ENCODE peak calls at places on chromosomes 3 and 15, in four cellular contexts. One of them, this sample, is unnamed.
A peak's percentile ranks its signal among the peaks of the same experiment; 100 is the strongest.

GRCh38 chr3:170033489-170033888 is 4.3 kb upstream of the GPR160 start:
- DNase-seq in fibroblast of lung: no peak
- DNase-seq in kidney epithelial cell: no peak
- DNase-seq in osteoblast: no peak
- DNase-seq in this sample: no peak

GRCh38 chr15:78049691-78050440 is 27.6 kb downstream of the TBC1D2B start:
- DNase-seq in fibroblast of lung: peak; percentile 28
- DNase-seq in kidney epithelial cell: no peak
- DNase-seq in osteoblast: peak; percentile 66
- DNase-seq in this sample: peak; percentile 96

GRCh38 chr15:90836296-90836871 is 32.0 kb upstream of the FURIN start:
- DNase-seq in fibroblast of lung: peak; percentile 81
- DNase-seq in kidney epithelial cell: peak; percentile 49
- DNase-seq in osteoblast: peak; percentile 89
- DNase-seq in this sample: peak; percentile 28

GRCh38 chr3:125194061-125194848 is 18.3 kb downstream of the SLC12A8 start:
- DNase-seq in fibroblast of lung: peak; percentile 6
- DNase-seq in kidney epithelial cell: no peak
- DNase-seq in osteoblast: no peak
- DNase-seq in this sample: no peak

GRCh38 chr3:58322793-58323192 is 9.9 kb upstream of the PXK start:
- DNase-seq in fibroblast of lung: no peak
- DNase-seq in kidney epithelial cell: no peak
- DNase-seq in osteoblast: no peak
- DNase-seq in this sample: no peak

GRCh38 chr15:44706946-44707636 is 4.0 kb downstream of the PATL2 start:
- DNase-seq in fibroblast of lung: no peak
- DNase-seq in kidney epithelial cell: no peak
- DNase-seq in osteoblast: no peak
- DNase-seq in this sample: no peak

GRCh38 chr3:140316895-140317400 is 360.9 kb upstream of the TRIM42 start:
- DNase-seq in fibroblast of lung: no peak
- DNase-seq in kidney epithelial cell: peak; percentile 1
- DNase-seq in osteoblast: no peak
- DNase-seq in this sample: no peak

GRCh38 chr3:158085358-158085757 is 20.9 kb downstream of the SHOX2 start:
- DNase-seq in fibroblast of lung: no peak
- DNase-seq in kidney epithelial cell: no peak
- DNase-seq in osteoblast: no peak
- DNase-seq in this sample: no peak

GRCh38 chr3:78204977-78205376 is 1165.1 kb downstream of the ROBO2 start:
- DNase-seq in fibroblast of lung: peak; percentile 60
- DNase-seq in kidney epithelial cell: peak; percentile 14
- DNase-seq in osteoblast: no peak
- DNase-seq in this sample: peak; percentile 42

GRCh38 chr3:40152482-40153133 is 156.9 kb upstream of the EIF1B start:
- DNase-seq in fibroblast of lung: no peak
- DNase-seq in kidney epithelial cell: no peak
- DNase-seq in osteoblast: no peak
- DNase-seq in this sample: no peak

GRCh38 chr3:194976049-194976451 is 290.4 kb downstream of the FAM43A start:
- DNase-seq in fibroblast of lung: no peak
- DNase-seq in kidney epithelial cell: no peak
- DNase-seq in osteoblast: no peak
- DNase-seq in this sample: no peak

GRCh38 chr3:15298504-15298903 is 33.9 kb downstream of the SH3BP5 start:
- DNase-seq in fibroblast of lung: no peak
- DNase-seq in kidney epithelial cell: no peak
- DNase-seq in osteoblast: no peak
- DNase-seq in this sample: no peak

GRCh38 chr3:189148090-189148507 is 23.7 kb upstream of the TPRG1 start:
- DNase-seq in fibroblast of lung: peak; percentile 82
- DNase-seq in kidney epithelial cell: no peak
- DNase-seq in osteoblast: peak; percentile 81
- DNase-seq in this sample: peak; percentile 37

GRCh38 chr3:187902938-187903337 is 157.7 kb upstream of the BCL6 start:
- DNase-seq in fibroblast of lung: no peak
- DNase-seq in kidney epithelial cell: no peak
- DNase-seq in osteoblast: no peak
- DNase-seq in this sample: no peak

GRCh38 chr3:113310960-113311359 is 99.6 kb downstream of the BOC start:
- DNase-seq in fibroblast of lung: no peak
- DNase-seq in kidney epithelial cell: no peak
- DNase-seq in osteoblast: no peak
- DNase-seq in this sample: no peak

GRCh38 chr3:125461896-125462295 is 58.1 kb downstream of the SNX4 start:
- DNase-seq in fibroblast of lung: no peak
- DNase-seq in kidney epithelial cell: no peak
- DNase-seq in osteoblast: no peak
- DNase-seq in this sample: no peak

GRCh38 chr15:98648654-98649537 is 557 bp downstream of the IGF1R start:
- DNase-seq in fibroblast of lung: peak; percentile 65
- DNase-seq in kidney epithelial cell: no peak
- DNase-seq in osteoblast: peak; percentile 93
- DNase-seq in this sample: no peak

GRCh38 chr3:50263443-50264388 is 5.2 kb upstream of the SEMA3B start:
- DNase-seq in fibroblast of lung: peak; percentile 40
- DNase-seq in kidney epithelial cell: no peak
- DNase-seq in osteoblast: peak; percentile 95
- DNase-seq in this sample: no peak

GRCh38 chr3:107987036-107987557 is 103.7 kb downstream of the CD47 start:
- DNase-seq in fibroblast of lung: peak; percentile 98
- DNase-seq in kidney epithelial cell: no peak
- DNase-seq in osteoblast: peak; percentile 80
- DNase-seq in this sample: peak; percentile 92

GRCh38 chr3:187994221-187995085 is 159.5 kb upstream of the LPP start:
- DNase-seq in fibroblast of lung: peak; percentile 13
- DNase-seq in kidney epithelial cell: no peak
- DNase-seq in osteoblast: no peak
- DNase-seq in this sample: peak; percentile 31

GRCh38 chr3:43862992-43863805 is 172.5 kb downstream of the ABHD5 start:
- DNase-seq in fibroblast of lung: no peak
- DNase-seq in kidney epithelial cell: no peak
- DNase-seq in osteoblast: no peak
- DNase-seq in this sample: no peak

GRCh38 chr3:64088408-64089136 is 65.3 kb upstream of the PSMD6 start:
- DNase-seq in fibroblast of lung: no peak
- DNase-seq in kidney epithelial cell: no peak
- DNase-seq in osteoblast: no peak
- DNase-seq in this sample: no peak

GRCh38 chr3:140529096-140529495 is 148.8 kb upstream of the TRIM42 start:
- DNase-seq in fibroblast of lung: peak; percentile 2
- DNase-seq in kidney epithelial cell: peak; percentile 100
- DNase-seq in osteoblast: peak; percentile 73
- DNase-seq in this sample: peak; percentile 11

GRCh38 chr3:188270423-188270972 is 116.5 kb downstream of the LPP start:
- DNase-seq in fibroblast of lung: peak; percentile 95
- DNase-seq in kidney epithelial cell: peak; percentile 79
- DNase-seq in osteoblast: peak; percentile 66
- DNase-seq in this sample: no peak

GRCh38 chr3:107410606-107411005 is 33.4 kb downstream of the CCDC54 start:
- DNase-seq in fibroblast of lung: no peak
- DNase-seq in kidney epithelial cell: no peak
- DNase-seq in osteoblast: no peak
- DNase-seq in this sample: no peak

GRCh38 chr3:16419640-16420039 is 93.9 kb downstream of the RFTN1 start:
- DNase-seq in fibroblast of lung: no peak
- DNase-seq in kidney epithelial cell: no peak
- DNase-seq in osteoblast: no peak
- DNase-seq in this sample: no peak

GRCh38 chr3:44160818-44161217 is 80.9 kb upstream of the TOPAZ1 start:
- DNase-seq in fibroblast of lung: no peak
- DNase-seq in kidney epithelial cell: no peak
- DNase-seq in osteoblast: no peak
- DNase-seq in this sample: no peak

GRCh38 chr15:70152070-70152480 is 54.4 kb upstream of the TLE3 start:
- DNase-seq in fibroblast of lung: no peak
- DNase-seq in kidney epithelial cell: no peak
- DNase-seq in osteoblast: peak; percentile 66
- DNase-seq in this sample: no peak

GRCh38 chr3:47855461-47856383 is 52.8 kb downstream of the DHX30 start:
- DNase-seq in fibroblast of lung: no peak
- DNase-seq in kidney epithelial cell: no peak
- DNase-seq in osteoblast: peak; percentile 59
- DNase-seq in this sample: no peak

GRCh38 chr15:70111203-70112017 is 13.7 kb upstream of the TLE3 start:
- DNase-seq in fibroblast of lung: peak; percentile 94
- DNase-seq in kidney epithelial cell: no peak
- DNase-seq in osteoblast: peak; percentile 94
- DNase-seq in this sample: peak; percentile 39

GRCh38 chr15:58448331-58448730 is 16.5 kb downstream of the LIPC start:
- DNase-seq in fibroblast of lung: no peak
- DNase-seq in kidney epithelial cell: no peak
- DNase-seq in osteoblast: no peak
- DNase-seq in this sample: no peak

GRCh38 chr3:172290457-172290856 is 157.8 kb downstream of the GHSR start:
- DNase-seq in fibroblast of lung: no peak
- DNase-seq in kidney epithelial cell: no peak
- DNase-seq in osteoblast: no peak
- DNase-seq in this sample: no peak
- H3K4me3 ChIP-seq in fibroblast of lung: no peak overlapping the region
- H3K4me3 ChIP-seq in kidney epithelial cell: no peak overlapping the region
- H3K4me3 ChIP-seq in osteoblast: no peak overlapping the region
- H3K4me3 ChIP-seq in this sample: no peak overlapping the region

DNA sequence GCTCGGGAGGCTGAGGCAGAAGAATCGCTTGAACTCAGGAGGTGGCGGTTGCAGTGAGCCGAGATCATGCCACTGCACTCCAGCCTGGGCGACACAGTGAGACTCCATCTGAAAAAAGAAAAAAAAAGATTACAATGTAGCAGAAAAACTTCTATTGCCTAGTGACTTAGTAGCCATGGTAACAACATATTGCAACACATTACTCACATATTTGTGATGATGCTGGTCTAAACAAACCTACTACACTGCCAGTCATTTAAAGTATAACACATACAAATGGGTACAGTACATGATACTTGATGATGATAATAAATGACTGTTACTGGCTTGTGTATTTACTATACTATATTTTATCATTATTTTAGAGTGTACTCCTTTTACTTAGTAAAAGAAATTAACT is 125.6 kb downstream of the PLOD2 start:
- DNase-seq in fibroblast of lung: peak; percentile 46
- DNase-seq in kidney epithelial cell: no peak
- DNase-seq in osteoblast: no peak
- DNase-seq in this sample: peak; percentile 28
- H3K4me3 ChIP-seq in fibroblast of lung: no peak overlapping the region
- H3K4me3 ChIP-seq in kidney epithelial cell: no peak overlapping the region
- H3K4me3 ChIP-seq in osteoblast: no peak overlapping the region
- H3K4me3 ChIP-seq in this sample: no peak overlapping the region

GRCh38 chr15:83444936-83445335 is 2.2 kb upstream of the SH3GL3 start:
- DNase-seq in fibroblast of lung: no peak
- DNase-seq in kidney epithelial cell: no peak
- DNase-seq in osteoblast: no peak
- DNase-seq in this sample: no peak

GRCh38 chr15:83446904-83447708 is at the start of gene SH3GL3:
- DNase-seq in fibroblast of lung: peak; percentile 65
- DNase-seq in kidney epithelial cell: peak; percentile 47
- DNase-seq in osteoblast: peak; percentile 91
- DNase-seq in this sample: no peak

GRCh38 chr15:83445653-83446052 is 1.5 kb upstream of the SH3GL3 start:
- DNase-seq in fibroblast of lung: no peak
- DNase-seq in kidney epithelial cell: no peak
- DNase-seq in osteoblast: no peak
- DNase-seq in this sample: no peak

GRCh38 chr15:83449250-83449671 is 2.1 kb downstream of the SH3GL3 start:
- DNase-seq in fibroblast of lung: no peak
- DNase-seq in kidney epithelial cell: no peak
- DNase-seq in osteoblast: no peak
- DNase-seq in this sample: no peak

DNA sequence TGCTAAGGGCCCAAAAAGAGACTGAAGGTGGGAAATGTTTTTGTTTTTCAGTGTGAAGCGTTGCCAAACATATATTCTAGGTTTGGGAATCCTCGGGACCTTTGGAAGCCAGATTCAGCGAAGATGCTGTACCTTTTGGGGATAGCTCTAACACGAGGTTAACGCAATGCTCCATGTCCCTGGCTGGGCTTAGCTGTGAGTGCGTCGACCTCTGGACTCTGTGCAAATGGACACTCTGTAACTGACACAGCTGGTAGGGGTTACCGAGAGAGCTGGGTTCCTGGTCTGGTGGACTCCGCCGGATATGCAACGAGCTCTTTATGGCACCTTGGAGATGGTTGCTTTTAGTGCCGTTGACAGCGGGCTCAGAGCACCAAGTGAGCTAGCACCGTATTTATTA is 724 bp upstream of the SH3GL3 start:
- DNase-seq in fibroblast of lung: no peak
- DNase-seq in kidney epithelial cell: no peak
- DNase-seq in osteoblast: no peak
- DNase-seq in this sample: no peak
- H3K4me3 ChIP-seq in fibroblast of lung: no peak overlapping the region
- H3K4me3 ChIP-seq in kidney epithelial cell: no peak overlapping the region
- H3K4me3 ChIP-seq in osteoblast: no peak overlapping the region
- H3K4me3 ChIP-seq in this sample: no peak overlapping the region

GRCh38 chr3:81152156-81152555 is 609.3 kb downstream of the GBE1 start:
- DNase-seq in fibroblast of lung: no peak
- DNase-seq in kidney epithelial cell: no peak
- DNase-seq in osteoblast: peak; percentile 30
- DNase-seq in this sample: no peak

DNA sequence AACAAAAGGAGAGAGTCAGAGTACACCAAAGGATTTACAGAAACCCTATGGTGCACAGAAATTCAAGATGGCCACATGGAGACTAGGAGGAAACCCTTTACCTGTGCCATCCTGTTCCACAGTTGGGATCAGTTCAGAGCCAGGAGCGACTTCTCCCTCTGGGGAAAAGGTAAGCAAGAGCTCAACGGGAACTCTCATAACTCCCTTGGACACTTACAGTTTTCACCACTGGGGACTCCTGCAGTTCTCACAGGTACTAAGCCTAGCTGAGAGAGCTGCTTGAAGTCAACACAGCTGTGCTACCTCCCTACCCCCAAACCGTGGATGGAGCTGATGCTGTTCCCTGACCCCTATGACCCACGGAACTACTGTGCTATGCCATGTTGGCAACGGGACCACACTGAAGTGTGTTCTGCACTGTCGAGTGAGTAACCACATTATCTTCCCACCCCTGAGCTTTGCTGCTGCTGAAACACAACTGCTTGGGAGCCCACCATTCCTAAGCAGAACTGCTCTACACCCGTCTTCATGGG is 606.8 kb downstream of the GBE1 start:
- DNase-seq in fibroblast of lung: no peak
- DNase-seq in kidney epithelial cell: no peak
- DNase-seq in osteoblast: no peak
- DNase-seq in this sample: no peak
- H3K4me3 ChIP-seq in fibroblast of lung: no peak overlapping the region
- H3K4me3 ChIP-seq in kidney epithelial cell: no peak overlapping the region
- H3K4me3 ChIP-seq in osteoblast: no peak overlapping the region
- H3K4me3 ChIP-seq in this sample: no peak overlapping the region

DNA sequence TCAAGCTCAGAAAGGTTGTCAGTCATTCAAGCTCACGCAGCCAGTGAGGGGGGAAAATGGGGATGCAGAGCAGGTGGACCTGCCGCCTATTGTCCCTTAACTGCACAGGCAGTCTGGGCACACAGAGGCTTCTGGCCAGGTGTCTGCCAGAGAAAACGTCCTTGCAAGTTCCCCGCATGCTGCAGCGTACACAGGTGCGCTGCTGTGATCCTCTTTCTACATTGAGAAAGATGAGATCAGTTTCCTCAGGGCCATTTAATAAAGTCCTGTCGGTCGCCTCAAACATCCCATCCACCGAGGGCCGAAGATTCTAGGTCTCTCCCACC is 445 bp upstream of the TSEN2 start:
- DNase-seq in fibroblast of lung: no peak
- DNase-seq in kidney epithelial cell: no peak
- DNase-seq in osteoblast: no peak
- DNase-seq in this sample: no peak
- H3K4me3 ChIP-seq in fibroblast of lung: peak overlapping the region; percentile 61
- H3K4me3 ChIP-seq in kidney epithelial cell: peak overlapping the region; percentile 65
- H3K4me3 ChIP-seq in osteoblast: peak overlapping the region; percentile 84
- H3K4me3 ChIP-seq in this sample: peak overlapping the region; percentile 44

This sample was measured in AG09309.